ENCODE peak calls at places on chromosome 21, in eight cellular contexts. One of them, this sample, is unnamed.

GRCh38 chr21:14479387-14479786 is 66.7 kb downstream of the SAMSN1 start:
- DNase-seq in stimulated activated CD4-positive, alpha-beta T cell treated with anti-CD3 and anti-CD28 coated beads, Interleukin-12 subunit alpha, Interleukin-12 subunit beta, amount 100 ng/mL, for 48 hours: no peak
- DNase-seq in EH: no peak
- DNase-seq in stimulated activated CD8-positive, alpha-beta memory T cell treated with anti-CD3 and anti-CD28 coated beads, Interleukin-7, amount 100 ng/mL, for 24 hours: no peak
- DNase-seq in caudate nucleus: no peak
- DNase-seq in SJSA1: no peak
- DNase-seq in OCI-M1: no peak
- DNase-seq in cardiac fibroblast: no peak
- DNase-seq in this sample: no peak

GRCh38 chr21:27329255-27329851 is 362.5 kb upstream of the ADAMTS5 start:
- DNase-seq in stimulated activated CD4-positive, alpha-beta T cell treated with anti-CD3 and anti-CD28 coated beads, Interleukin-12 subunit alpha, Interleukin-12 subunit beta, amount 100 ng/mL, for 48 hours: no peak
- DNase-seq in EH: peak; percentile 44
- DNase-seq in stimulated activated CD8-positive, alpha-beta memory T cell treated with anti-CD3 and anti-CD28 coated beads, Interleukin-7, amount 100 ng/mL, for 24 hours: no peak
- DNase-seq in caudate nucleus: no peak
- DNase-seq in SJSA1: no peak
- DNase-seq in OCI-M1: no peak
- DNase-seq in cardiac fibroblast: peak; percentile 60
- DNase-seq in this sample: no peak

GRCh38 chr21:27380303-27380702 is 413.4 kb upstream of the ADAMTS5 start:
- DNase-seq in stimulated activated CD4-positive, alpha-beta T cell treated with anti-CD3 and anti-CD28 coated beads, Interleukin-12 subunit alpha, Interleukin-12 subunit beta, amount 100 ng/mL, for 48 hours: no peak
- DNase-seq in EH: no peak
- DNase-seq in stimulated activated CD8-positive, alpha-beta memory T cell treated with anti-CD3 and anti-CD28 coated beads, Interleukin-7, amount 100 ng/mL, for 24 hours: no peak
- DNase-seq in caudate nucleus: no peak
- DNase-seq in SJSA1: no peak
- DNase-seq in OCI-M1: no peak
- DNase-seq in cardiac fibroblast: no peak
- DNase-seq in this sample: no peak

GRCh38 chr21:25885880-25886279 is 151.1 kb downstream of the GABPA start:
- DNase-seq in stimulated activated CD4-positive, alpha-beta T cell treated with anti-CD3 and anti-CD28 coated beads, Interleukin-12 subunit alpha, Interleukin-12 subunit beta, amount 100 ng/mL, for 48 hours: no peak
- DNase-seq in EH: no peak
- DNase-seq in stimulated activated CD8-positive, alpha-beta memory T cell treated with anti-CD3 and anti-CD28 coated beads, Interleukin-7, amount 100 ng/mL, for 24 hours: no peak
- DNase-seq in caudate nucleus: no peak
- DNase-seq in SJSA1: peak; percentile 50
- DNase-seq in OCI-M1: no peak
- DNase-seq in cardiac fibroblast: no peak
- DNase-seq in this sample: no peak

GRCh38 chr21:33587792-33588484 is 546 bp downstream of the DONSON start:
- DNase-seq in stimulated activated CD4-positive, alpha-beta T cell treated with anti-CD3 and anti-CD28 coated beads, Interleukin-12 subunit alpha, Interleukin-12 subunit beta, amount 100 ng/mL, for 48 hours: no peak
- DNase-seq in EH: peak; percentile 51
- DNase-seq in stimulated activated CD8-positive, alpha-beta memory T cell treated with anti-CD3 and anti-CD28 coated beads, Interleukin-7, amount 100 ng/mL, for 24 hours: no peak
- DNase-seq in caudate nucleus: peak; percentile 47
- DNase-seq in SJSA1: peak; percentile 60
- DNase-seq in OCI-M1: peak; percentile 73
- DNase-seq in cardiac fibroblast: peak; percentile 41
- DNase-seq in this sample: peak; percentile 26

GRCh38 chr21:46179708-46180078 is 4.6 kb downstream of the SPATC1L start:
- DNase-seq in stimulated activated CD4-positive, alpha-beta T cell treated with anti-CD3 and anti-CD28 coated beads, Interleukin-12 subunit alpha, Interleukin-12 subunit beta, amount 100 ng/mL, for 48 hours: no peak
- DNase-seq in EH: no peak
- DNase-seq in stimulated activated CD8-positive, alpha-beta memory T cell treated with anti-CD3 and anti-CD28 coated beads, Interleukin-7, amount 100 ng/mL, for 24 hours: no peak
- DNase-seq in caudate nucleus: no peak
- DNase-seq in SJSA1: no peak
- DNase-seq in OCI-M1: no peak
- DNase-seq in cardiac fibroblast: no peak
- DNase-seq in this sample: no peak

GRCh38 chr21:42925114-42925907 is at the start of gene ERVH48-1:
- DNase-seq in stimulated activated CD4-positive, alpha-beta T cell treated with anti-CD3 and anti-CD28 coated beads, Interleukin-12 subunit alpha, Interleukin-12 subunit beta, amount 100 ng/mL, for 48 hours: no peak
- DNase-seq in EH: no peak
- DNase-seq in stimulated activated CD8-positive, alpha-beta memory T cell treated with anti-CD3 and anti-CD28 coated beads, Interleukin-7, amount 100 ng/mL, for 24 hours: no peak
- DNase-seq in caudate nucleus: no peak
- DNase-seq in SJSA1: no peak
- DNase-seq in OCI-M1: no peak
- DNase-seq in cardiac fibroblast: peak; percentile 31
- DNase-seq in this sample: no peak

GRCh38 chr21:26715878-26716506 is 129.2 kb downstream of the ADAMTS1 start:
- DNase-seq in stimulated activated CD4-positive, alpha-beta T cell treated with anti-CD3 and anti-CD28 coated beads, Interleukin-12 subunit alpha, Interleukin-12 subunit beta, amount 100 ng/mL, for 48 hours: peak; percentile 14
- DNase-seq in EH: peak; percentile 69
- DNase-seq in stimulated activated CD8-positive, alpha-beta memory T cell treated with anti-CD3 and anti-CD28 coated beads, Interleukin-7, amount 100 ng/mL, for 24 hours: no peak
- DNase-seq in caudate nucleus: peak; percentile 34
- DNase-seq in SJSA1: peak; percentile 57
- DNase-seq in OCI-M1: peak; percentile 42
- DNase-seq in cardiac fibroblast: peak; percentile 72
- DNase-seq in this sample: peak; percentile 13

GRCh38 chr21:41477641-41478318 is 30.2 kb downstream of the TMPRSS2 start:
- DNase-seq in stimulated activated CD4-positive, alpha-beta T cell treated with anti-CD3 and anti-CD28 coated beads, Interleukin-12 subunit alpha, Interleukin-12 subunit beta, amount 100 ng/mL, for 48 hours: no peak
- DNase-seq in EH: no peak
- DNase-seq in stimulated activated CD8-positive, alpha-beta memory T cell treated with anti-CD3 and anti-CD28 coated beads, Interleukin-7, amount 100 ng/mL, for 24 hours: no peak
- DNase-seq in caudate nucleus: peak; percentile 21
- DNase-seq in SJSA1: no peak
- DNase-seq in OCI-M1: peak; percentile 10
- DNase-seq in cardiac fibroblast: peak; percentile 21
- DNase-seq in this sample: no peak

GRCh38 chr21:42526379-42526727 is 12.7 kb downstream of the SLC37A1 start:
- DNase-seq in stimulated activated CD4-positive, alpha-beta T cell treated with anti-CD3 and anti-CD28 coated beads, Interleukin-12 subunit alpha, Interleukin-12 subunit beta, amount 100 ng/mL, for 48 hours: no peak
- DNase-seq in EH: no peak
- DNase-seq in stimulated activated CD8-positive, alpha-beta memory T cell treated with anti-CD3 and anti-CD28 coated beads, Interleukin-7, amount 100 ng/mL, for 24 hours: no peak
- DNase-seq in caudate nucleus: no peak
- DNase-seq in SJSA1: no peak
- DNase-seq in OCI-M1: no peak
- DNase-seq in cardiac fibroblast: no peak
- DNase-seq in this sample: no peak

GRCh38 chr21:31293986-31294385 is 50.1 kb downstream of the TIAM1 start:
- DNase-seq in stimulated activated CD4-positive, alpha-beta T cell treated with anti-CD3 and anti-CD28 coated beads, Interleukin-12 subunit alpha, Interleukin-12 subunit beta, amount 100 ng/mL, for 48 hours: peak; percentile 52
- DNase-seq in EH: peak; percentile 83
- DNase-seq in stimulated activated CD8-positive, alpha-beta memory T cell treated with anti-CD3 and anti-CD28 coated beads, Interleukin-7, amount 100 ng/mL, for 24 hours: peak; percentile 15
- DNase-seq in caudate nucleus: no peak
- DNase-seq in SJSA1: peak; percentile 81
- DNase-seq in OCI-M1: no peak
- DNase-seq in cardiac fibroblast: peak; percentile 92
- DNase-seq in this sample: no peak

GRCh38 chr21:33370292-33370691 is 32.9 kb upstream of the IFNGR2 start:
- DNase-seq in stimulated activated CD4-positive, alpha-beta T cell treated with anti-CD3 and anti-CD28 coated beads, Interleukin-12 subunit alpha, Interleukin-12 subunit beta, amount 100 ng/mL, for 48 hours: no peak
- DNase-seq in EH: no peak
- DNase-seq in stimulated activated CD8-positive, alpha-beta memory T cell treated with anti-CD3 and anti-CD28 coated beads, Interleukin-7, amount 100 ng/mL, for 24 hours: no peak
- DNase-seq in caudate nucleus: no peak
- DNase-seq in SJSA1: no peak
- DNase-seq in OCI-M1: no peak
- DNase-seq in cardiac fibroblast: no peak
- DNase-seq in this sample: no peak

GRCh38 chr21:37383066-37383465 is 16.5 kb downstream of the DYRK1A start:
- DNase-seq in stimulated activated CD4-positive, alpha-beta T cell treated with anti-CD3 and anti-CD28 coated beads, Interleukin-12 subunit alpha, Interleukin-12 subunit beta, amount 100 ng/mL, for 48 hours: no peak
- DNase-seq in EH: peak; percentile 15
- DNase-seq in stimulated activated CD8-positive, alpha-beta memory T cell treated with anti-CD3 and anti-CD28 coated beads, Interleukin-7, amount 100 ng/mL, for 24 hours: no peak
- DNase-seq in caudate nucleus: no peak
- DNase-seq in SJSA1: no peak
- DNase-seq in OCI-M1: no peak
- DNase-seq in cardiac fibroblast: peak; percentile 70
- DNase-seq in this sample: no peak